ENCODE peak calls at places on chromosome 22, in six cellular contexts. E is Calu3, L is NCI-H1694, O is GM12892, I is amniotic epithelial cell, N is fibroblast of pulmonary artery. F is an unnamed sample.

GRCh38 chr22:21937041-21937820 is 15.4 kb downstream of the PPM1F start:
- DNase-seq in E (peak), L (no peak), O (no peak), I (no peak), N (no peak), F (no peak)

GRCh38 chr22:44786136-44786535 is 33.8 kb downstream of the ARHGAP8 start:
- DNase-seq in E (no peak), L (no peak), O (no peak), I (no peak), N (no peak), F (no peak)

GRCh38 chr22:48745842-48746788 is 1081.6 kb downstream of the BRD1 start:
- DNase-seq in E (no peak), L (no peak), O (no peak), I (no peak), N (no peak), F (peak)

GRCh38 chr22:16960220-16960883 is 47.7 kb downstream of the GAB4 start:
- DNase-seq in E (no peak), L (no peak), O (no peak), I (no peak), N (no peak), F (no peak)

GRCh38 chr22:50657925-50658324 is 14.7 kb upstream of the SHANK3 start:
- DNase-seq in E (no peak), L (no peak), O (no peak), I (no peak), N (no peak), F (no peak)

GRCh38 chr22:39622881-39623367 is 52.4 kb downstream of the CACNA1I start:
- DNase-seq in E (peak), L (peak), O (peak), I (no peak), N (peak), F (no peak)

GRCh38 chr22:38230108-38230825 is 28.5 kb downstream of the MAFF start:
- DNase-seq in E (no peak), L (peak), O (no peak), I (peak), N (peak), F (no peak)

GRCh38 chr22:46410291-46410808 is 74.8 kb downstream of the TRMU start:
- DNase-seq in E (no peak), L (no peak), O (no peak), I (no peak), N (no peak), F (no peak)

GRCh38 chr22:24834845-24835570 is 29.0 kb downstream of the SGSM1 start:
- DNase-seq in E (peak), L (no peak), O (no peak), I (peak), N (peak), F (peak)

GRCh38 chr22:39908737-39909136 is 7.9 kb downstream of the GRAP2 start:
- DNase-seq in E (no peak), L (no peak), O (no peak), I (peak), N (no peak), F (no peak)

GRCh38 chr22:46593996-46594946 is 25.9 kb upstream of the GRAMD4 start:
- DNase-seq in E (no peak), L (no peak), O (no peak), I (no peak), N (no peak), F (no peak)

GRCh38 chr22:37566329-37566837 is 6.1 kb downstream of the CDC42EP1 start:
- DNase-seq in E (no peak), L (no peak), O (no peak), I (no peak), N (no peak), F (no peak)

GRCh38 chr22:19800761-19801244 is 40.2 kb downstream of the TBX1 start:
- DNase-seq in E (peak), L (no peak), O (no peak), I (peak), N (peak), F (no peak)

GRCh38 chr22:40218723-40219294 is 41.1 kb downstream of the TNRC6B start:
- DNase-seq in E (no peak), L (no peak), O (no peak), I (peak), N (no peak), F (no peak)

GRCh38 chr22:42719656-42720262 is 911 bp downstream of the A4GALT start:
- DNase-seq in E (no peak), L (no peak), O (no peak), I (no peak), N (no peak), F (no peak)

GRCh38 chr22:43479962-43480361 is 68.1 kb downstream of the MPPED1 start:
- DNase-seq in E (no peak), L (no peak), O (no peak), I (no peak), N (no peak), F (no peak)

GRCh38 chr22:43464809-43465208 is 53.0 kb downstream of the MPPED1 start:
- DNase-seq in E (no peak), L (no peak), O (no peak), I (no peak), N (no peak), F (no peak)

GRCh38 chr22:41834005-41834975 is 1.4 kb downstream of the SREBF2 start:
- DNase-seq in E (no peak), L (no peak), O (no peak), I (no peak), N (no peak), F (no peak)

GRCh38 chr22:49183208-49183825 is 644.4 kb downstream of the BRD1 start:
- DNase-seq in E (no peak), L (no peak), O (no peak), I (no peak), N (no peak), F (no peak)

GRCh38 chr22:27617214-27617881 is 184.2 kb downstream of the MN1 start:
- DNase-seq in E (no peak), L (no peak), O (no peak), I (no peak), N (peak), F (no peak)

GRCh38 chr22:42752230-42752746 is 31.6 kb upstream of the A4GALT start:
- DNase-seq in E (no peak), L (no peak), O (no peak), I (no peak), N (no peak), F (no peak)

GRCh38 chr22:50002791-50003190 is 9.8 kb downstream of the IL17REL start:
- DNase-seq in E (no peak), L (no peak), O (no peak), I (peak), N (peak), F (no peak)

GRCh38 chr22:38442967-38443674 is 11.9 kb downstream of the KCNJ4 start:
- DNase-seq in E (no peak), L (no peak), O (no peak), I (no peak), N (no peak), F (no peak)

GRCh38 chr22:33023119-33023827 is 34.9 kb downstream of the SYN3 start:
- DNase-seq in E (no peak), L (no peak), O (no peak), I (no peak), N (no peak), F (no peak)

GRCh38 chr22:40289991-40290459 is 56.3 kb upstream of the ADSL start:
- DNase-seq in E (no peak), L (no peak), O (peak), I (no peak), N (no peak), F (no peak)

GRCh38 chr22:47283616-47284270 is 521.3 kb downstream of the TBC1D22A start:
- DNase-seq in E (no peak), L (no peak), O (no peak), I (no peak), N (no peak), F (no peak)

GRCh38 chr22:46107089-46107664 is 43.1 kb upstream of the PPARA start:
- DNase-seq in E (no peak), L (peak), O (no peak), I (no peak), N (no peak), F (peak)

GRCh38 chr22:42360348-42360747 is 71.9 kb downstream of the NFAM1 start:
- DNase-seq in E (no peak), L (no peak), O (no peak), I (no peak), N (no peak), F (peak)

GRCh38 chr22:44088976-44089570 is 65.0 kb downstream of the PARVB start:
- DNase-seq in E (no peak), L (no peak), O (no peak), I (peak), N (peak), F (peak)

GRCh38 chr22:38422615-38423511 is 32.1 kb downstream of the KCNJ4 start:
- DNase-seq in E (no peak), L (no peak), O (no peak), I (no peak), N (no peak), F (no peak)

GRCh38 chr22:37204045-37204655 is 8.1 kb downstream of the SSTR3 start:
- DNase-seq in E (no peak), L (no peak), O (no peak), I (no peak), N (no peak), F (no peak)

GRCh38 chr22:38882480-38882879 is 10.5 kb upstream of the CBX6 start:
- DNase-seq in E (no peak), L (no peak), O (no peak), I (peak), N (peak), F (no peak)

GRCh38 chr22:42338502-42338901 is 68.0 kb upstream of the TCF20 start:
- DNase-seq in E (no peak), L (no peak), O (no peak), I (no peak), N (no peak), F (no peak)

GRCh38 chr22:40855960-40856512 is 403 bp downstream of the ST13 start:
- DNase-seq in E (peak), L (peak), O (no peak), I (peak), N (peak), F (no peak)